ENCODE peak calls at places on chromosome 4, in four cellular contexts. One of them, this sample, is unnamed.

GRCh38 chr4:7841071-7841470 is 98.6 kb downstream of the AFAP1 start:
- DNase-seq in Calu3: no peak
- DNase-seq in ELF-1: peak
- DNase-seq in astrocyte of the spinal cord: no peak
- DNase-seq in this sample: no peak

GRCh38 chr4:685681-686218 is 3.2 kb downstream of the SLC49A3 start:
- DNase-seq in Calu3: no peak
- DNase-seq in ELF-1: no peak
- DNase-seq in astrocyte of the spinal cord: no peak
- DNase-seq in this sample: no peak

GRCh38 chr4:126647756-126648396 is 984.9 kb upstream of the INTU start:
- DNase-seq in Calu3: no peak
- DNase-seq in ELF-1: no peak
- DNase-seq in astrocyte of the spinal cord: peak
- DNase-seq in this sample: no peak

GRCh38 chr4:158170691-158171455 is 2.0 kb downstream of the GASK1B start:
- DNase-seq in Calu3: peak
- DNase-seq in ELF-1: peak
- DNase-seq in astrocyte of the spinal cord: no peak
- DNase-seq in this sample: no peak

GRCh38 chr4:6689506-6689960 is 4.1 kb upstream of the S100P start:
- DNase-seq in Calu3: peak
- DNase-seq in ELF-1: peak
- DNase-seq in astrocyte of the spinal cord: no peak
- DNase-seq in this sample: no peak

GRCh38 chr4:37693450-37694190 is 7.4 kb upstream of the RELL1 start:
- DNase-seq in Calu3: no peak
- DNase-seq in ELF-1: no peak
- DNase-seq in astrocyte of the spinal cord: peak
- DNase-seq in this sample: no peak

GRCh38 chr4:110904435-110905050 is 281.7 kb upstream of the PITX2 start:
- DNase-seq in Calu3: no peak
- DNase-seq in ELF-1: no peak
- DNase-seq in astrocyte of the spinal cord: peak
- DNase-seq in this sample: peak

GRCh38 chr4:48133668-48134444 is at the start of gene TXK:
- DNase-seq in Calu3: no peak
- DNase-seq in ELF-1: no peak
- DNase-seq in astrocyte of the spinal cord: peak
- DNase-seq in this sample: peak

GRCh38 chr4:98284640-98285046 is 23.5 kb downstream of the RAP1GDS1 start:
- DNase-seq in Calu3: peak
- DNase-seq in ELF-1: peak
- DNase-seq in astrocyte of the spinal cord: no peak
- DNase-seq in this sample: no peak

GRCh38 chr4:174404677-174405076 is 117.6 kb downstream of the HPGD start:
- DNase-seq in Calu3: no peak
- DNase-seq in ELF-1: no peak
- DNase-seq in astrocyte of the spinal cord: no peak
- DNase-seq in this sample: no peak

GRCh38 chr4:109953556-109953955 is 40.9 kb downstream of the EGF start:
- DNase-seq in Calu3: no peak
- DNase-seq in ELF-1: no peak
- DNase-seq in astrocyte of the spinal cord: no peak
- DNase-seq in this sample: no peak

GRCh38 chr4:180598281-180598680 is 1644.9 kb upstream of the TENM3 start:
- DNase-seq in Calu3: no peak
- DNase-seq in ELF-1: no peak
- DNase-seq in astrocyte of the spinal cord: no peak
- DNase-seq in this sample: no peak

GRCh38 chr4:47852121-47852520 is 14.3 kb upstream of the CORIN start:
- DNase-seq in Calu3: no peak
- DNase-seq in ELF-1: no peak
- DNase-seq in astrocyte of the spinal cord: peak
- DNase-seq in this sample: peak

GRCh38 chr4:186932631-186933150 is 209.0 kb upstream of the FAT1 start:
- DNase-seq in Calu3: no peak
- DNase-seq in ELF-1: no peak
- DNase-seq in astrocyte of the spinal cord: peak
- DNase-seq in this sample: peak

GRCh38 chr4:87030124-87030523 is 95.3 kb downstream of the AFF1 start:
- DNase-seq in Calu3: no peak
- DNase-seq in ELF-1: no peak
- DNase-seq in astrocyte of the spinal cord: no peak
- DNase-seq in this sample: no peak

GRCh38 chr4:1520145-1520661 is 114.0 kb upstream of the NKX1-1 start:
- DNase-seq in Calu3: no peak
- DNase-seq in ELF-1: no peak
- DNase-seq in astrocyte of the spinal cord: no peak
- DNase-seq in this sample: no peak

GRCh38 chr4:20901851-20902250 is 201.6 kb downstream of the PACRGL start:
- DNase-seq in Calu3: no peak
- DNase-seq in ELF-1: no peak
- DNase-seq in astrocyte of the spinal cord: no peak
- DNase-seq in this sample: no peak

GRCh38 chr4:94882756-94883155 is 125.0 kb downstream of the BMPR1B start:
- DNase-seq in Calu3: no peak
- DNase-seq in ELF-1: no peak
- DNase-seq in astrocyte of the spinal cord: no peak
- DNase-seq in this sample: no peak

GRCh38 chr4:4289575-4289929 is 402 bp downstream of the LYAR start:
- DNase-seq in Calu3: peak
- DNase-seq in ELF-1: no peak
- DNase-seq in astrocyte of the spinal cord: no peak
- DNase-seq in this sample: no peak

GRCh38 chr4:74544655-74545361 is 99.9 kb downstream of the AREG start:
- DNase-seq in Calu3: no peak
- DNase-seq in ELF-1: no peak
- DNase-seq in astrocyte of the spinal cord: no peak
- DNase-seq in this sample: no peak

GRCh38 chr4:1061747-1062146 is 50.3 kb downstream of the FGFRL1 start:
- DNase-seq in Calu3: no peak
- DNase-seq in ELF-1: no peak
- DNase-seq in astrocyte of the spinal cord: no peak
- DNase-seq in this sample: no peak

GRCh38 chr4:53141308-53141707 is 224.6 kb downstream of the SCFD2 start:
- DNase-seq in Calu3: no peak
- DNase-seq in ELF-1: no peak
- DNase-seq in astrocyte of the spinal cord: no peak
- DNase-seq in this sample: no peak

GRCh38 chr4:25915359-25915716 is 1.3 kb downstream of the SMIM20 start:
- DNase-seq in Calu3: no peak
- DNase-seq in ELF-1: no peak
- DNase-seq in astrocyte of the spinal cord: no peak
- DNase-seq in this sample: no peak

GRCh38 chr4:110289601-110290100 is 91.2 kb upstream of the ELOVL6 start:
- DNase-seq in Calu3: no peak
- DNase-seq in ELF-1: peak
- DNase-seq in astrocyte of the spinal cord: peak
- DNase-seq in this sample: no peak

GRCh38 chr4:95250544-95251137 is 298.1 kb downstream of the UNC5C start:
- DNase-seq in Calu3: peak
- DNase-seq in ELF-1: no peak
- DNase-seq in astrocyte of the spinal cord: no peak
- DNase-seq in this sample: no peak